ENCODE peak calls at places on chromosomes 2 and 18, in four cellular contexts. M, A, P and D are unnamed samples.

GRCh38 chr18:77108001-77108692 is 24.4 kb downstream of the MBP start:
- DNase-seq in M (peak; percentile 82), A (no peak), P (no peak), D (peak; percentile 35)

GRCh38 chr2:41806286-41806685 is 241.5 kb upstream of the PKDCC start:
- DNase-seq in M (no peak), A (no peak), P (peak; percentile 52), D (no peak)

GRCh38 chr18:79784965-79785770 is 12.6 kb upstream of the KCNG2 start:
- DNase-seq in M (no peak), A (no peak), P (peak; percentile 74), D (no peak)

GRCh38 chr2:27959496-27959895 is 69.0 kb downstream of the BABAM2 start:
- DNase-seq in M (peak; percentile 52), A (no peak), P (no peak), D (peak; percentile 40)

GRCh38 chr2:6065713-6066112 is 373.5 kb downstream of the SOX11 start:
- DNase-seq in M (no peak), A (no peak), P (no peak), D (no peak)

GRCh38 chr18:44821924-44822323 is 141.2 kb downstream of the SETBP1 start:
- DNase-seq in M (no peak), A (no peak), P (no peak), D (no peak)

GRCh38 chr2:171069286-171069956 is 91.3 kb downstream of the TLK1 start:
- DNase-seq in M (no peak), A (no peak), P (no peak), D (no peak)

GRCh38 chr18:45083456-45083855 is 402.8 kb downstream of the SETBP1 start:
- DNase-seq in M (no peak), A (no peak), P (no peak), D (no peak)

GRCh38 chr2:30421551-30422436 is 25.3 kb upstream of the LCLAT1 start:
- DNase-seq in M (peak; percentile 92), A (no peak), P (no peak), D (peak; percentile 83)

GRCh38 chr2:168525020-168525419 is 68.9 kb downstream of the CERS6 start:
- DNase-seq in M (no peak), A (no peak), P (no peak), D (no peak)

GRCh38 chr18:36499938-36500337 is 202.4 kb downstream of the FHOD3 start:
- DNase-seq in M (peak; percentile 57), A (no peak), P (no peak), D (no peak)

GRCh38 chr2:69088471-69088870 is 75.5 kb downstream of the ANTXR1 start:
- DNase-seq in M (no peak), A (no peak), P (no peak), D (no peak)

GRCh38 chr2:150885236-150885635 is 376.4 kb downstream of the RBM43 start:
- DNase-seq in M (no peak), A (no peak), P (no peak), D (no peak)

GRCh38 chr18:23930002-23930401 is 84.6 kb upstream of the TTC39C start:
- DNase-seq in M (no peak), A (no peak), P (no peak), D (no peak)

GRCh38 chr2:30230479-30230854 is 867 bp upstream of the LBH start:
- DNase-seq in M (peak; percentile 32), A (no peak), P (no peak), D (no peak)

GRCh38 chr2:152594792-152595191 is 122.5 kb downstream of the PRPF40A start:
- DNase-seq in M (peak; percentile 68), A (no peak), P (no peak), D (no peak)

GRCh38 chr2:150601280-150602038 is 114.0 kb upstream of the RND3 start:
- DNase-seq in M (peak; percentile 56), A (no peak), P (no peak), D (no peak)

GRCh38 chr2:1633092-1633721 is 111.1 kb downstream of the PXDN start:
- DNase-seq in M (no peak), A (no peak), P (no peak), D (no peak)

GRCh38 chr18:35624140-35624539 is 42.6 kb downstream of the GALNT1 start:
- DNase-seq in M (no peak), A (no peak), P (no peak), D (no peak)

GRCh38 chr2:99337931-99338580 is 867 bp downstream of the EIF5B start:
- DNase-seq in M (peak; percentile 14), A (no peak), P (peak; percentile 43), D (no peak)

GRCh38 chr18:48842259-48843061 is 108.3 kb downstream of the SMAD7 start:
- DNase-seq in M (peak; percentile 64), A (no peak), P (no peak), D (no peak)

GRCh38 chr2:44723921-44724320 is 217.6 kb upstream of the SIX3 start:
- DNase-seq in M (no peak), A (no peak), P (no peak), D (no peak)

GRCh38 chr18:36302676-36303075 is 5.2 kb downstream of the FHOD3 start:
- DNase-seq in M (peak; percentile 45), A (no peak), P (no peak), D (no peak)

GRCh38 chr2:224222320-224222719 is 179.6 kb downstream of the FAM124B start:
- DNase-seq in M (peak; percentile 39), A (no peak), P (peak; percentile 57), D (peak; percentile 56)